ENCODE peak calls at places on chromosomes 4 and X, in ten cellular contexts. One of them, this sample, is unnamed. For H3K36me3, the result is how much of the 10 kb centered on the place peaks cover.

GRCh38 chrX:46298821-46299220 is 246.4 kb downstream of the ZNF674 start:
- DNase-seq in GM23248: peak
- DNase-seq in CD4-positive, CD25-positive, alpha-beta regulatory T cell: no peak
- DNase-seq in mesenchymal stem cell: no peak
- DNase-seq in left lung: no peak
- DNase-seq in WERI-Rb-1: no peak
- DNase-seq in suprapubic skin: no peak
- DNase-seq in CD8-positive, alpha-beta memory T cell: no peak
- DNase-seq in cardiac muscle cell: no peak
- DNase-seq in stomach: no peak
- DNase-seq in this sample: no peak

GRCh38 chrX:72712094-72712755 is 1.9 kb downstream of the PHKA1 start:
- DNase-seq in GM23248: peak
- DNase-seq in CD4-positive, CD25-positive, alpha-beta regulatory T cell: no peak
- DNase-seq in mesenchymal stem cell: peak
- DNase-seq in left lung: no peak
- DNase-seq in WERI-Rb-1: no peak
- DNase-seq in suprapubic skin: no peak
- DNase-seq in CD8-positive, alpha-beta memory T cell: no peak
- DNase-seq in cardiac muscle cell: peak
- DNase-seq in stomach: no peak
- DNase-seq in this sample: peak

GRCh38 chr4:97144199-97144598 is 999.1 kb downstream of the STPG2 start:
- DNase-seq in GM23248: no peak
- DNase-seq in CD4-positive, CD25-positive, alpha-beta regulatory T cell: no peak
- DNase-seq in mesenchymal stem cell: no peak
- DNase-seq in left lung: no peak
- DNase-seq in WERI-Rb-1: no peak
- DNase-seq in suprapubic skin: no peak
- DNase-seq in CD8-positive, alpha-beta memory T cell: no peak
- DNase-seq in cardiac muscle cell: no peak
- DNase-seq in stomach: no peak
- DNase-seq in this sample: no peak

GRCh38 chr4:6687947-6688878 is 5.5 kb upstream of the S100P start:
- DNase-seq in GM23248: no peak
- DNase-seq in CD4-positive, CD25-positive, alpha-beta regulatory T cell: no peak
- DNase-seq in mesenchymal stem cell: no peak
- DNase-seq in left lung: peak
- DNase-seq in WERI-Rb-1: no peak
- DNase-seq in suprapubic skin: no peak
- DNase-seq in CD8-positive, alpha-beta memory T cell: no peak
- DNase-seq in cardiac muscle cell: no peak
- DNase-seq in stomach: no peak
- DNase-seq in this sample: no peak

GRCh38 chrX:135275973-135276372 is 24.1 kb downstream of the ETDA start:
- DNase-seq in GM23248: no peak
- DNase-seq in CD4-positive, CD25-positive, alpha-beta regulatory T cell: no peak
- DNase-seq in mesenchymal stem cell: no peak
- DNase-seq in left lung: no peak
- DNase-seq in WERI-Rb-1: no peak
- DNase-seq in suprapubic skin: no peak
- DNase-seq in CD8-positive, alpha-beta memory T cell: no peak
- DNase-seq in cardiac muscle cell: no peak
- DNase-seq in stomach: no peak
- DNase-seq in this sample: no peak

GRCh38 chrX:16119353-16120220 is 3.8 kb upstream of the GRPR start:
- DNase-seq in GM23248: no peak
- DNase-seq in CD4-positive, CD25-positive, alpha-beta regulatory T cell: no peak
- DNase-seq in mesenchymal stem cell: no peak
- DNase-seq in left lung: no peak
- DNase-seq in WERI-Rb-1: no peak
- DNase-seq in suprapubic skin: no peak
- DNase-seq in CD8-positive, alpha-beta memory T cell: no peak
- DNase-seq in cardiac muscle cell: no peak
- DNase-seq in stomach: no peak
- DNase-seq in this sample: no peak

GRCh38 chr4:169219440-169219839 is 51.3 kb downstream of the SH3RF1 start:
- DNase-seq in GM23248: no peak
- DNase-seq in CD4-positive, CD25-positive, alpha-beta regulatory T cell: no peak
- DNase-seq in mesenchymal stem cell: no peak
- DNase-seq in left lung: no peak
- DNase-seq in WERI-Rb-1: no peak
- DNase-seq in suprapubic skin: no peak
- DNase-seq in CD8-positive, alpha-beta memory T cell: no peak
- DNase-seq in cardiac muscle cell: peak
- DNase-seq in stomach: no peak
- DNase-seq in this sample: no peak

GRCh38 chr4:92121099-92121498 is 182.7 kb upstream of the GRID2 start:
- DNase-seq in GM23248: no peak
- DNase-seq in CD4-positive, CD25-positive, alpha-beta regulatory T cell: no peak
- DNase-seq in mesenchymal stem cell: no peak
- DNase-seq in left lung: no peak
- DNase-seq in WERI-Rb-1: no peak
- DNase-seq in suprapubic skin: no peak
- DNase-seq in CD8-positive, alpha-beta memory T cell: no peak
- DNase-seq in cardiac muscle cell: peak
- DNase-seq in stomach: peak
- DNase-seq in this sample: no peak

GRCh38 chrX:41332408-41332987 is 1.5 kb upstream of the DDX3X start:
- DNase-seq in GM23248: peak
- DNase-seq in CD4-positive, CD25-positive, alpha-beta regulatory T cell: no peak
- DNase-seq in mesenchymal stem cell: no peak
- DNase-seq in left lung: peak
- DNase-seq in WERI-Rb-1: no peak
- DNase-seq in suprapubic skin: no peak
- DNase-seq in CD8-positive, alpha-beta memory T cell: no peak
- DNase-seq in cardiac muscle cell: no peak
- DNase-seq in stomach: peak
- DNase-seq in this sample: peak

GRCh38 chrX:103215768-103216085 is 819 bp downstream of the BEX4 start:
- DNase-seq in GM23248: no peak
- DNase-seq in CD4-positive, CD25-positive, alpha-beta regulatory T cell: no peak
- DNase-seq in mesenchymal stem cell: peak
- DNase-seq in left lung: no peak
- DNase-seq in WERI-Rb-1: no peak
- DNase-seq in suprapubic skin: no peak
- DNase-seq in CD8-positive, alpha-beta memory T cell: no peak
- DNase-seq in cardiac muscle cell: peak
- DNase-seq in stomach: no peak
- DNase-seq in this sample: peak

GRCh38 chr4:165684177-165684870 is 188.7 kb upstream of the TLL1 start:
- DNase-seq in GM23248: peak
- DNase-seq in CD4-positive, CD25-positive, alpha-beta regulatory T cell: no peak
- DNase-seq in mesenchymal stem cell: no peak
- DNase-seq in left lung: no peak
- DNase-seq in WERI-Rb-1: no peak
- DNase-seq in suprapubic skin: no peak
- DNase-seq in CD8-positive, alpha-beta memory T cell: no peak
- DNase-seq in cardiac muscle cell: peak
- DNase-seq in stomach: no peak
- DNase-seq in this sample: peak

GRCh38 chrX:136711147-136711546 is 63.2 kb downstream of the CD40LG start:
- DNase-seq in GM23248: peak
- DNase-seq in CD4-positive, CD25-positive, alpha-beta regulatory T cell: no peak
- DNase-seq in mesenchymal stem cell: peak
- DNase-seq in left lung: peak
- DNase-seq in WERI-Rb-1: peak
- DNase-seq in suprapubic skin: no peak
- DNase-seq in CD8-positive, alpha-beta memory T cell: no peak
- DNase-seq in cardiac muscle cell: peak
- DNase-seq in stomach: peak
- DNase-seq in this sample: peak

GRCh38 chrX:8663325-8663724 is 68.6 kb downstream of the ANOS1 start:
- DNase-seq in GM23248: no peak
- DNase-seq in CD4-positive, CD25-positive, alpha-beta regulatory T cell: no peak
- DNase-seq in mesenchymal stem cell: no peak
- DNase-seq in left lung: no peak
- DNase-seq in WERI-Rb-1: no peak
- DNase-seq in suprapubic skin: no peak
- DNase-seq in CD8-positive, alpha-beta memory T cell: no peak
- DNase-seq in cardiac muscle cell: peak
- DNase-seq in stomach: no peak
- DNase-seq in this sample: peak

GRCh38 chrX:129116651-129117050 is 406.6 kb downstream of the SMARCA1 start:
- DNase-seq in GM23248: no peak
- DNase-seq in CD4-positive, CD25-positive, alpha-beta regulatory T cell: no peak
- DNase-seq in mesenchymal stem cell: no peak
- DNase-seq in left lung: no peak
- DNase-seq in WERI-Rb-1: no peak
- DNase-seq in suprapubic skin: no peak
- DNase-seq in CD8-positive, alpha-beta memory T cell: no peak
- DNase-seq in cardiac muscle cell: no peak
- DNase-seq in stomach: no peak
- DNase-seq in this sample: no peak

GRCh38 chr4:184727430-184727829 is 6.5 kb downstream of the CENPU start:
- DNase-seq in GM23248: no peak
- DNase-seq in CD4-positive, CD25-positive, alpha-beta regulatory T cell: no peak
- DNase-seq in mesenchymal stem cell: no peak
- DNase-seq in left lung: no peak
- DNase-seq in WERI-Rb-1: no peak
- DNase-seq in suprapubic skin: no peak
- DNase-seq in CD8-positive, alpha-beta memory T cell: no peak
- DNase-seq in cardiac muscle cell: no peak
- DNase-seq in stomach: no peak
- DNase-seq in this sample: no peak
- H3K36me3 ChIP-seq in GM23248: under half
- H3K36me3 ChIP-seq in CD4-positive, CD25-positive, alpha-beta regulatory T cell: under half
- H3K36me3 ChIP-seq in mesenchymal stem cell: under half
- H3K36me3 ChIP-seq in left lung: under half
- H3K36me3 ChIP-seq in WERI-Rb-1: half or more
- H3K36me3 ChIP-seq in suprapubic skin: under half
- H3K36me3 ChIP-seq in CD8-positive, alpha-beta memory T cell: under half
- H3K36me3 ChIP-seq in cardiac muscle cell: under half
- H3K36me3 ChIP-seq in stomach: under half
- H3K36me3 ChIP-seq in this sample: under half

DNA sequence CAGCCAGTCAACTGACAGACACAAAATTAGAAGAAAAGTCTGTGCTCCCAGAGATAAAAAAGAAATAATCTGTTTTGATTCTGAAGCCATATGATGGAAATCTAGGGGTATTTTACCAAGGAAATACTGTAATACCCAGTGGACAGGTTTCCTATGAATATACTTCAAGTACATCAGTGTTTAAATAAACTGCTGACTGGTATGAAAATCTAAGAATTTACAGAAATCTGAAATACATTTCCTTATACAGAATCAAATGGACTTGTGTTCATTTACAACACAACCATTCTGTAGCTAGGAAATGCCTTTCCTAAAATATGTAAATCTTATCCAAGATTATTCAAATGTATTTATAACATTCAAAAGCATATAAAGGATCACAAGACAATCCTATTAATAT is 13.4 kb downstream of the YTHDC1 start:
- DNase-seq in GM23248: no peak
- DNase-seq in CD4-positive, CD25-positive, alpha-beta regulatory T cell: no peak
- DNase-seq in mesenchymal stem cell: no peak
- DNase-seq in left lung: no peak
- DNase-seq in WERI-Rb-1: no peak
- DNase-seq in suprapubic skin: no peak
- DNase-seq in CD8-positive, alpha-beta memory T cell: no peak
- DNase-seq in cardiac muscle cell: no peak
- DNase-seq in stomach: no peak
- DNase-seq in this sample: no peak
- H3K36me3 ChIP-seq in GM23248: half or more
- H3K36me3 ChIP-seq in CD4-positive, CD25-positive, alpha-beta regulatory T cell: half or more
- H3K36me3 ChIP-seq in mesenchymal stem cell: half or more
- H3K36me3 ChIP-seq in left lung: under half
- H3K36me3 ChIP-seq in WERI-Rb-1: half or more
- H3K36me3 ChIP-seq in suprapubic skin: under half
- H3K36me3 ChIP-seq in CD8-positive, alpha-beta memory T cell: under half
- H3K36me3 ChIP-seq in cardiac muscle cell: half or more
- H3K36me3 ChIP-seq in stomach: half or more
- H3K36me3 ChIP-seq in this sample: under half

GRCh38 chr4:180870623-180871022 is 1372.6 kb upstream of the TENM3 start:
- DNase-seq in GM23248: no peak
- DNase-seq in CD4-positive, CD25-positive, alpha-beta regulatory T cell: no peak
- DNase-seq in mesenchymal stem cell: no peak
- DNase-seq in left lung: no peak
- DNase-seq in WERI-Rb-1: no peak
- DNase-seq in suprapubic skin: no peak
- DNase-seq in CD8-positive, alpha-beta memory T cell: no peak
- DNase-seq in cardiac muscle cell: no peak
- DNase-seq in stomach: no peak
- DNase-seq in this sample: no peak
- H3K36me3 ChIP-seq in GM23248: under half
- H3K36me3 ChIP-seq in CD4-positive, CD25-positive, alpha-beta regulatory T cell: under half
- H3K36me3 ChIP-seq in mesenchymal stem cell: under half
- H3K36me3 ChIP-seq in left lung: under half
- H3K36me3 ChIP-seq in WERI-Rb-1: under half
- H3K36me3 ChIP-seq in suprapubic skin: under half
- H3K36me3 ChIP-seq in CD8-positive, alpha-beta memory T cell: under half
- H3K36me3 ChIP-seq in cardiac muscle cell: under half
- H3K36me3 ChIP-seq in stomach: under half
- H3K36me3 ChIP-seq in this sample: under half

GRCh38 chr4:139337612-139338011 is 35.3 kb upstream of the NDUFC1 start:
- DNase-seq in GM23248: no peak
- DNase-seq in CD4-positive, CD25-positive, alpha-beta regulatory T cell: no peak
- DNase-seq in mesenchymal stem cell: no peak
- DNase-seq in left lung: no peak
- DNase-seq in WERI-Rb-1: no peak
- DNase-seq in suprapubic skin: no peak
- DNase-seq in CD8-positive, alpha-beta memory T cell: no peak
- DNase-seq in cardiac muscle cell: peak
- DNase-seq in stomach: no peak
- DNase-seq in this sample: no peak

GRCh38 chr4:139331185-139331584 is 28.9 kb upstream of the NDUFC1 start:
- DNase-seq in GM23248: peak
- DNase-seq in CD4-positive, CD25-positive, alpha-beta regulatory T cell: no peak
- DNase-seq in mesenchymal stem cell: no peak
- DNase-seq in left lung: no peak
- DNase-seq in WERI-Rb-1: no peak
- DNase-seq in suprapubic skin: no peak
- DNase-seq in CD8-positive, alpha-beta memory T cell: no peak
- DNase-seq in cardiac muscle cell: peak
- DNase-seq in stomach: no peak
- DNase-seq in this sample: no peak

GRCh38 chr4:139329665-139330200 is 27.5 kb upstream of the NDUFC1 start:
- DNase-seq in GM23248: no peak
- DNase-seq in CD4-positive, CD25-positive, alpha-beta regulatory T cell: no peak
- DNase-seq in mesenchymal stem cell: no peak
- DNase-seq in left lung: no peak
- DNase-seq in WERI-Rb-1: no peak
- DNase-seq in suprapubic skin: no peak
- DNase-seq in CD8-positive, alpha-beta memory T cell: no peak
- DNase-seq in cardiac muscle cell: no peak
- DNase-seq in stomach: no peak
- DNase-seq in this sample: no peak

GRCh38 chr4:139330283-139330682 is 28.0 kb upstream of the NDUFC1 start:
- DNase-seq in GM23248: no peak
- DNase-seq in CD4-positive, CD25-positive, alpha-beta regulatory T cell: no peak
- DNase-seq in mesenchymal stem cell: no peak
- DNase-seq in left lung: no peak
- DNase-seq in WERI-Rb-1: no peak
- DNase-seq in suprapubic skin: no peak
- DNase-seq in CD8-positive, alpha-beta memory T cell: no peak
- DNase-seq in cardiac muscle cell: no peak
- DNase-seq in stomach: no peak
- DNase-seq in this sample: no peak

DNA sequence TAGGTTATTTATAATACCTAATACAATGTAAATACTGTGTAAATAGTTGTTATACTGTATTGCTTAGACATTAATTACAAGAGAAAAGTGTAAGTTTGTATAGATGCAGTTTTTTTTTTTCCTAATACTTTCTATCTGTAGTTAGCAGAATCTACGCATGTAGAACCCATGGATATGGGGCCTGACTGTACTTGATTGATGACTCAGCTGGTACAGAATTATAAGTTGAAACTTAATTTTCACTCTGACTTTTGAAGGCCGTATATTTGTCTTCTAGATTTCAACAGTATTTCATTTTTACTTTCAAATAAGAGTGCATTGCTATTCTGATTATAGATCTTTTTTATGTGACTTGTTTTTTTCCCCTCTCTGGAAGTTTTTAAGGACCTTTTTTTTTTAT is 30.8 kb upstream of the NDUFC1 start:
- DNase-seq in GM23248: no peak
- DNase-seq in CD4-positive, CD25-positive, alpha-beta regulatory T cell: no peak
- DNase-seq in mesenchymal stem cell: no peak
- DNase-seq in left lung: no peak
- DNase-seq in WERI-Rb-1: no peak
- DNase-seq in suprapubic skin: no peak
- DNase-seq in CD8-positive, alpha-beta memory T cell: no peak
- DNase-seq in cardiac muscle cell: no peak
- DNase-seq in stomach: no peak
- DNase-seq in this sample: no peak
- H3K36me3 ChIP-seq in GM23248: under half
- H3K36me3 ChIP-seq in CD4-positive, CD25-positive, alpha-beta regulatory T cell: under half
- H3K36me3 ChIP-seq in mesenchymal stem cell: under half
- H3K36me3 ChIP-seq in left lung: under half
- H3K36me3 ChIP-seq in WERI-Rb-1: under half
- H3K36me3 ChIP-seq in suprapubic skin: under half
- H3K36me3 ChIP-seq in CD8-positive, alpha-beta memory T cell: under half
- H3K36me3 ChIP-seq in cardiac muscle cell: under half
- H3K36me3 ChIP-seq in stomach: under half
- H3K36me3 ChIP-seq in this sample: under half

This sample was measured in endothelial cell of umbilical vein.